ENCODE peak calls at places on chromosomes 6 and 20, in nine cellular contexts. U, J, E, A, M, Y, Q, L and X are unnamed samples.

GRCh38 chr20:56391596-56392281 is at the start of gene AURKA:
- DNase-seq in U (no peak), J (no peak), E (peak), A (no peak), M (no peak), Y (no peak), Q (no peak), L (no peak), X (no peak)

GRCh38 chr6:146997062-146997461 is 207.2 kb upstream of the STXBP5 start:
- DNase-seq in U (no peak), J (peak), E (no peak), A (no peak), M (peak), Y (no peak), Q (no peak), L (no peak), X (no peak)

GRCh38 chr20:20664795-20665194 is 47.6 kb downstream of the RALGAPA2 start:
- DNase-seq in U (no peak), J (no peak), E (peak), A (no peak), M (peak), Y (no peak), Q (no peak), L (no peak), X (no peak)

GRCh38 chr6:131914967-131915751 is 36.0 kb downstream of the CCN2 start:
- DNase-seq in U (peak), J (no peak), E (peak), A (peak), M (peak), Y (peak), Q (peak), L (no peak), X (no peak)

GRCh38 chr20:32707691-32708581 is 34.2 kb upstream of the C20orf203 start:
- DNase-seq in U (no peak), J (peak), E (no peak), A (no peak), M (no peak), Y (no peak), Q (no peak), L (no peak), X (no peak)

GRCh38 chr6:37940074-37940847 is 120.7 kb downstream of the ZFAND3 start:
- DNase-seq in U (no peak), J (no peak), E (peak), A (no peak), M (no peak), Y (no peak), Q (peak), L (no peak), X (no peak)

GRCh38 chr6:92589970-92590369 is 829.4 kb downstream of the EPHA7 start:
- DNase-seq in U (no peak), J (no peak), E (peak), A (no peak), M (peak), Y (no peak), Q (no peak), L (no peak), X (no peak)

GRCh38 chr6:167394820-167395219 is 69.9 kb downstream of the TTLL2 start:
- DNase-seq in U (no peak), J (no peak), E (no peak), A (no peak), M (no peak), Y (no peak), Q (no peak), L (no peak), X (no peak)

GRCh38 chr6:18613511-18613910 is 226.4 kb downstream of the RNF144B start:
- DNase-seq in U (no peak), J (no peak), E (no peak), A (no peak), M (no peak), Y (no peak), Q (no peak), L (no peak), X (peak)

GRCh38 chr20:2101057-2101934 is at the start of gene STK35:
- DNase-seq in U (peak), J (no peak), E (peak), A (no peak), M (no peak), Y (no peak), Q (peak), L (no peak), X (no peak)

GRCh38 chr6:129981598-129981997 is 36.8 kb upstream of the L3MBTL3 start:
- DNase-seq in U (no peak), J (peak), E (no peak), A (no peak), M (peak), Y (no peak), Q (no peak), L (no peak), X (no peak)

GRCh38 chr20:46411637-46412036 is 5.2 kb upstream of the ELMO2 start:
- DNase-seq in U (no peak), J (no peak), E (no peak), A (no peak), M (no peak), Y (no peak), Q (no peak), L (no peak), X (no peak)
- TF ChIP-seq CTCF in U (no peak), J (no peak), E (no peak), A (no peak), M (no peak), Y (no peak), Q (no peak), L (no peak), X (no peak)

GRCh38 chr20:17287503-17287902 is 60.7 kb downstream of the PCSK2 start:
- DNase-seq in U (no peak), J (no peak), E (no peak), A (no peak), M (no peak), Y (no peak), Q (no peak), L (no peak), X (no peak)
- TF ChIP-seq CTCF in U (peak), J (peak), E (peak), A (no peak), M (peak), Y (no peak), Q (no peak), L (no peak), X (no peak)

GRCh38 chr6:74347161-74347560 is 651.2 kb downstream of the CD109 start:
- DNase-seq in U (no peak), J (no peak), E (no peak), A (no peak), M (no peak), Y (no peak), Q (no peak), L (no peak), X (no peak)

DNA sequence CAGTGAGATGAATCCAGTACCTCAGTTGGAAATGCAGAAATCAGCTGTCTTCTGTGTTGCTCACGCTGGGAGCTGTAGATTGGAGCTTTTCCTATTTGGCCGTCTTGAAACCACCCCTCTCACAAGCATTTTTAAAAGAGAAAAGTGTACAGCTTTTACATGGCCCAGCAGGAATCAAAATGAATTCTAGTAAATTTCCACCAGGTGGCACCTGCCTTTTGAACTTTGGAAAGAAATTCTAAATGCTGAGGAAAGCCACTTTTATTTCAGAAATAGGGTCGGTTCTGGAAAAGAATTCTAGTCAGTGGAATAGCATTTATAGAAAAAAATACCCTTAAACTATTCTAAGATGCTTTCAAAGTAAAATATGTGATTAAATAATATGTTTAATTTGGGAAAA is 647.8 kb downstream of the CD109 start:
- DNase-seq in U (no peak), J (no peak), E (peak), A (no peak), M (peak), Y (no peak), Q (no peak), L (no peak), X (no peak)
- TF ChIP-seq CTCF in U (peak), J (peak), E (peak), A (no peak), M (peak), Y (no peak), Q (peak), L (no peak), X (no peak)

GRCh38 chr6:126788961-126789365 is 329.5 kb upstream of the RSPO3 start:
- DNase-seq in U (no peak), J (no peak), E (no peak), A (no peak), M (no peak), Y (no peak), Q (no peak), L (no peak), X (no peak)

GRCh38 chr6:126792340-126792739 is 326.1 kb upstream of the RSPO3 start:
- DNase-seq in U (no peak), J (no peak), E (no peak), A (no peak), M (no peak), Y (no peak), Q (no peak), L (no peak), X (no peak)

GRCh38 chr6:126786262-126786661 is 332.2 kb upstream of the RSPO3 start:
- DNase-seq in U (no peak), J (no peak), E (no peak), A (no peak), M (peak), Y (no peak), Q (no peak), L (no peak), X (no peak)

DNA sequence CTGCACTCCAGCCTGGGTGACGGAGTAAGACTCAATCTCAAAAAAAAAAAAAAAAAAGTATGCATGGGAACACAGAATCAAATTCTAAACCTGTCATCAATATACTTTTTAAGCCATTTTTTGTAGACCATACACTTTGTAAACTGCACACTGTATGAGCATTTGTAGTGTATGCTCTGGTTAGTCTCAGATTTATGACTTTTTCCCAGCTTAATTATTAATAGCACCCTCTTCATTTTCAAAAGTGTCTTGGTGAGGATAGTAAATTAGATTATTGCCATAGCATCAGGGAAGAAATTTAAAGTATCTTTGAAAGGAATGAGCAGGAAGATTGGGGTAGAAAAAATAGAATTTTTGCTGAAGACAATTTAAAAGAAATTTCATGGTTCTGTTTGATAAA is 330.8 kb upstream of the RSPO3 start:
- DNase-seq in U (no peak), J (no peak), E (no peak), A (no peak), M (no peak), Y (no peak), Q (no peak), L (no peak), X (no peak)
- TF ChIP-seq CTCF in U (no peak), J (no peak), E (no peak), A (no peak), M (no peak), Y (no peak), Q (no peak), L (no peak), X (no peak)

DNA sequence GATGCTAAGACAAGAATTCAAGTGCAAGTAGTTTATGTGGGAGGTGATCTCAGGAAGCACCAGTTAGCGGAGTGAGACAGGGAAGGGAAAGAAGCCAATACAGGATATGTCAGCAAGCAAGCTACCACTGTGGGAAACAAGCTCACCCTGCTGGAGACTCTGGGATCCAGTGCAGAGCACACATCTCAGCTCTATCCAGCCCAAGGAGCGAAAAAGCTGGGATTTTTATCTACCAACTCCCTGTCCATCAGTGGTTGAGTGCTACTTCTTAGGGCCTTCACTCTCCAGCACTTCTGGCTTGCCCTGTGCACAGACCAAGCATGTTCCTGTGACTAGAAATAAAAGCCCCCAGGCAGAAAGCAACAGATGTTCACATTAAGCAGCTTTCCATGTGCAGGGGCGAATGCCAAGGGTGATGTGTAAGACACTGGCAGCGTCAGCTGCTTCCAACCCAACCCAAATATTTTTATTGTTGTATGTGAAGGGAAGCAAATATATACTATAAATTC is 10.8 kb upstream of the RNF24 start:
- DNase-seq in U (no peak), J (no peak), E (peak), A (no peak), M (peak), Y (peak), Q (no peak), L (no peak), X (no peak)
- TF ChIP-seq CTCF in U (no peak), J (peak), E (peak), A (peak), M (peak), Y (no peak), Q (peak), L (no peak), X (peak)